ENCODE peak calls at places on chromosomes 3 and 15, in nine cellular contexts. G, N, Y, C, T, J, W, S and U are unnamed samples.

GRCh38 chr15:49831206-49831965 is 210.5 kb downstream of the DTWD1 start:
- DNase-seq in G (peak; percentile 19), N (peak; percentile 36), Y (no peak), C (no peak), T (peak; percentile 38), J (peak; percentile 42), W (no peak), S (no peak), U (peak; percentile 44)

GRCh38 chr3:119695480-119695879 is 7.3 kb upstream of the CFAP91 start:
- DNase-seq in G (no peak), N (no peak), Y (no peak), C (no peak), T (no peak), J (no peak), W (peak; percentile 39), S (no peak), U (no peak)

GRCh38 chr3:152964901-152965609 is 130.1 kb downstream of the P2RY1 start:
- DNase-seq in G (no peak), N (no peak), Y (no peak), C (no peak), T (no peak), J (no peak), W (no peak), S (no peak), U (no peak)

GRCh38 chr3:40292637-40293036 is 16.9 kb upstream of the EIF1B start:
- DNase-seq in G (no peak), N (no peak), Y (no peak), C (no peak), T (peak; percentile 54), J (no peak), W (no peak), S (no peak), U (no peak)

GRCh38 chr15:69926011-69926410 is 171.7 kb downstream of the TLE3 start:
- DNase-seq in G (no peak), N (no peak), Y (no peak), C (no peak), T (no peak), J (no peak), W (no peak), S (peak; percentile 34), U (no peak)

GRCh38 chr3:191355406-191355805 is 25.1 kb upstream of the UTS2B start:
- DNase-seq in G (no peak), N (no peak), Y (no peak), C (peak; percentile 59), T (no peak), J (no peak), W (no peak), S (no peak), U (no peak)

GRCh38 chr3:102141096-102141912 is 292.0 kb downstream of the NFKBIZ start:
- DNase-seq in G (no peak), N (no peak), Y (no peak), C (no peak), T (no peak), J (no peak), W (no peak), S (no peak), U (no peak)

GRCh38 chr3:16885588-16885903 is 791 bp downstream of the PLCL2 start:
- DNase-seq in G (no peak), N (no peak), Y (no peak), C (no peak), T (no peak), J (no peak), W (no peak), S (no peak), U (no peak)

GRCh38 chr15:40357723-40358491 is at the start of gene DISP2:
- DNase-seq in G (peak; percentile 82), N (peak; percentile 64), Y (peak; percentile 36), C (peak; percentile 86), T (peak; percentile 90), J (no peak), W (peak; percentile 87), S (peak; percentile 92), U (peak; percentile 85)

GRCh38 chr15:94119923-94120775 is 111.2 kb upstream of the MCTP2 start:
- DNase-seq in G (peak; percentile 63), N (peak; percentile 85), Y (peak; percentile 7), C (peak; percentile 19), T (peak; percentile 48), J (peak; percentile 39), W (peak; percentile 82), S (peak; percentile 50), U (peak; percentile 73)

GRCh38 chr3:129016366-129016724 is 15.2 kb downstream of the EFCC1 start:
- DNase-seq in G (no peak), N (no peak), Y (no peak), C (no peak), T (no peak), J (no peak), W (no peak), S (peak; percentile 81), U (no peak)

GRCh38 chr15:76209523-76209922 is 101.7 kb downstream of the ETFA start:
- DNase-seq in G (no peak), N (no peak), Y (no peak), C (no peak), T (no peak), J (no peak), W (no peak), S (no peak), U (no peak)

GRCh38 chr3:106167728-106168127 is 298.9 kb upstream of the CBLB start:
- DNase-seq in G (no peak), N (no peak), Y (no peak), C (no peak), T (no peak), J (no peak), W (no peak), S (no peak), U (no peak)

GRCh38 chr3:107845355-107846281 is 245.2 kb downstream of the CD47 start:
- DNase-seq in G (no peak), N (no peak), Y (no peak), C (no peak), T (no peak), J (no peak), W (no peak), S (no peak), U (no peak)

GRCh38 chr3:61986473-61986872 is 386.9 kb downstream of the FEZF2 start:
- DNase-seq in G (no peak), N (no peak), Y (no peak), C (peak; percentile 25), T (no peak), J (no peak), W (no peak), S (no peak), U (no peak)

GRCh38 chr15:86833595-86833994 is 753.9 kb downstream of the AGBL1 start:
- DNase-seq in G (no peak), N (no peak), Y (no peak), C (no peak), T (no peak), J (no peak), W (no peak), S (no peak), U (no peak)

GRCh38 chr15:86834115-86834863 is 754.6 kb downstream of the AGBL1 start:
- DNase-seq in G (no peak), N (no peak), Y (no peak), C (no peak), T (no peak), J (no peak), W (no peak), S (no peak), U (peak; percentile 24)

GRCh38 chr15:86839502-86839901 is 759.8 kb downstream of the AGBL1 start:
- DNase-seq in G (no peak), N (no peak), Y (no peak), C (no peak), T (no peak), J (no peak), W (no peak), S (no peak), U (no peak)

DNA sequence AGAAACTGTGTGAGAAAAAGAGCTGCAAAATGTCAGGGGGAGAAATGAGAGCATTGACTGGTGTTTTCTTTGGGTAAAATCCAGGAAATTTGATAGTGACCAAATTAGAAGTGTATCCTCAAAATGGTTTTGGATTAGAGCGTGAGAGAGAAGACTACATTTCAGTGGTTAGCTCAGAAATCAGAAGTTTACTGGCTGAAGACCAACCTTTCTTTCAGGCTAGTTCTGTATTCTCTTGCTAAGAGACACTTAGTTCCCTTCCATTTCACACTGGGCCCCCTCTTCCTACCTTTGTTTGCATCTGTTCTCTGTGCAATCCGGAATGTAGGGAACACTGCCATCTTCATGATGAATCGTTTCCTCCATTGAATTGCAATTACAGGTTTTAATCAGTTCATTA is 758.0 kb downstream of the AGBL1 start:
- DNase-seq in G (no peak), N (no peak), Y (no peak), C (no peak), T (no peak), J (no peak), W (no peak), S (no peak), U (no peak)
- H3K27me3 ChIP-seq in G (no peaks in the 10 kb centered on the region), N (no peaks in the 10 kb centered on the region), Y (no peaks in the 10 kb centered on the region), C (no peaks in the 10 kb centered on the region), T (no peaks in the 10 kb centered on the region), J (no peaks in the 10 kb centered on the region), W (no peaks in the 10 kb centered on the region), S (no peaks in the 10 kb centered on the region), U (no peaks in the 10 kb centered on the region)

DNA sequence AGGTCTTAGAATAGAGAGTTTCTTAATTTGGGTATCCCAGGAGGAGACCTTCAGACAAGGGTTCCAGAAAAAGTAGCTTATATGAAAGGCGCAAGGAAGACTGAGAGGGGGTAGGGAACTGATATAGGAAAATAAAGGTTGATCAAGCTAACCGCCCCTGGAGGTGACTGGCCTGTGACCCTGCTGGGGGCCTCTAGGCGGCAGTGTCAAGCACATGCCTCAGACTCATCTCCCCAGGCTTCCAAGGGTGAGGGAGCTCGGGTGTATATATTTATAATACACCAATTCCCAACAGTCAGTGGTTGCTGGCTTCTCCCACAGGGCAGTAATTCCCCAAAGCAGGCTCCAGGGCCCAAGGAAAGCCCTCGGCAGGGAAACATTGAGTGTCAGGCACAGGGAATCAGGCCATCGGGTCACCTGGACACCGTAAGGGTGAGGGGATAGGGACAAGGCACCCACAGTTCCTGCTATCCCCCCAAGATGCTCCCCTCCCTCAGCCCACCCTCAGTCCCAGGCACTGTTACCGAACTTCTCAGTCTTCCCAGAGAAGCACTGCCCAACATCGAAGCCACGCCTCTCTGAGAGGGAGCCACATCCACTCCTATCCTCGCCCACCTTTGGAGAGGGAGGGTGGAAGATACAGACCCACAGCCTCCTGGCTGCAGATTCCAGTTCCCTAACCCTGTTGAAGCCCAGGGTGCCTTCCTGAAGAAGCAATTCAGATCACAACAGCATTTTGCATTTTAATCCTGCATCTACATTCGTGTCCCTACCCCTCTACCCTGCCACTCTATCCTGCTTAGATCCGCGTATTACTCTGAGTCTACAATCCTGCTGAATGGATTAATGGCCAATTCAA is 19.5 kb upstream of the CAV3 start:
- DNase-seq in G (no peak), N (no peak), Y (no peak), C (no peak), T (no peak), J (no peak), W (no peak), S (no peak), U (no peak)
- TF ChIP-seq CTCF in G (no peak), N (no peak), Y (no peak), C (peak; percentile 63), T (no peak), J (peak; percentile 39), W (no peak), S (no peak), U (no peak)

GRCh38 chr15:72541714-72542113 is 67.6 kb downstream of the ARIH1 start:
- DNase-seq in G (no peak), N (no peak), Y (no peak), C (no peak), T (no peak), J (no peak), W (no peak), S (no peak), U (no peak)
- H3K27me3 ChIP-seq in G (no peaks in the 10 kb centered on the region), N (no peaks in the 10 kb centered on the region), Y (no peaks in the 10 kb centered on the region), C (no peaks in the 10 kb centered on the region), T (no peaks in the 10 kb centered on the region), J (no peaks in the 10 kb centered on the region), W (no peaks in the 10 kb centered on the region), S (no peaks in the 10 kb centered on the region), U (no peaks in the 10 kb centered on the region)

GRCh38 chr3:179323197-179323901 is 518 bp downstream of the ZNF639 start:
- DNase-seq in G (peak; percentile 77), N (peak; percentile 64), Y (peak; percentile 48), C (peak; percentile 80), T (peak; percentile 82), J (no peak), W (peak; percentile 75), S (peak; percentile 77), U (peak; percentile 79)
- TF ChIP-seq CTCF in G (no peak), N (no peak), Y (no peak), C (no peak), T (no peak), J (no peak), W (no peak), S (no peak), U (no peak)